ENCODE peak calls at places on chromosomes 2 and 18, in ten cellular contexts. D is nephron progenitor cell, Z is right atrium auricular region, C is fibroblast of pulmonary artery, G is lower lobe of right lung, R is astrocyte, E is fibroblast of the aortic adventitia, B is GM12864, U is coronary artery, L is H9. A is an unnamed sample.

GRCh38 chr2:152336854-152337510 is 2.0 kb downstream of the FMNL2 start:
- DNase-seq in C (peak; percentile 57), U (no peak), D (peak; percentile 25), R (peak; percentile 62), Z (peak; percentile 66), B (no peak), L (peak; percentile 40), G (no peak), E (peak; percentile 68), A (peak; percentile 48)

GRCh38 chr2:225495706-225496105 is 96.2 kb downstream of the NYAP2 start:
- DNase-seq in C (no peak), G (no peak), R (no peak), D (no peak), L (no peak), E (no peak), U (no peak), Z (no peak), B (no peak), A (no peak)

GRCh38 chr2:150080115-150080514 is 407.4 kb downstream of the RND3 start:
- DNase-seq in G (no peak), L (no peak), U (no peak), C (peak; percentile 42), D (no peak), B (no peak), Z (no peak), E (peak; percentile 27), R (peak; percentile 76), A (no peak)

GRCh38 chr2:222302178-222303018 is 3.6 kb upstream of the PAX3 start:
- DNase-seq in R (no peak), E (no peak), U (no peak), L (no peak), C (no peak), Z (peak; percentile 51), D (no peak), G (no peak), B (no peak), A (no peak)

GRCh38 chr2:206515580-206515979 is 72.2 kb downstream of the ADAM23 start:
- DNase-seq in E (no peak), D (no peak), Z (no peak), R (no peak), G (no peak), C (peak; percentile 3), B (no peak), U (no peak), L (no peak), A (no peak)

GRCh38 chr2:236550701-236551465 is 18.7 kb upstream of the ACKR3 start:
- DNase-seq in D (no peak), C (no peak), U (no peak), R (no peak), B (no peak), G (no peak), L (no peak), Z (no peak), E (no peak), A (no peak)

GRCh38 chr2:39663187-39663930 is 2.4 kb upstream of the TMEM178A start:
- DNase-seq in D (no peak), L (no peak), B (no peak), R (peak; percentile 33), U (no peak), Z (no peak), G (no peak), E (peak; percentile 20), C (no peak), A (no peak)

GRCh38 chr2:98569197-98569793 is 39.0 kb downstream of the COA5 start:
- DNase-seq in Z (no peak), U (no peak), D (peak; percentile 74), G (peak; percentile 65), E (peak; percentile 6), R (no peak), L (peak; percentile 70), C (peak; percentile 26), B (no peak), A (peak; percentile 83)

GRCh38 chr2:134127496-134127895 is 126.4 kb upstream of the MGAT5 start:
- DNase-seq in L (no peak), B (peak; percentile 34), G (no peak), U (no peak), C (no peak), Z (no peak), R (no peak), E (no peak), D (no peak), A (no peak)

GRCh38 chr18:32446780-32447179 is 23.9 kb downstream of the GAREM1 start:
- DNase-seq in L (no peak), G (no peak), C (no peak), R (no peak), U (no peak), D (no peak), E (no peak), Z (no peak), B (no peak), A (no peak)

GRCh38 chr18:55763298-55763697 is 175.3 kb upstream of the TCF4 start:
- DNase-seq in C (no peak), L (no peak), R (peak; percentile 87), U (no peak), E (peak; percentile 23), Z (no peak), G (no peak), D (no peak), B (no peak), A (no peak)

GRCh38 chr2:54613794-54614257 is 109.6 kb upstream of the EML6 start:
- DNase-seq in E (peak; percentile 57), L (no peak), G (no peak), C (peak; percentile 62), Z (no peak), R (peak; percentile 83), D (no peak), B (no peak), U (no peak), A (no peak)

GRCh38 chr2:3447789-3448317 is 68.4 kb downstream of the TRAPPC12 start:
- DNase-seq in Z (no peak), B (no peak), D (no peak), U (no peak), C (no peak), G (no peak), R (no peak), L (no peak), E (no peak), A (no peak)

GRCh38 chr2:6917761-6918421 is 679 bp downstream of the RNF144A start:
- DNase-seq in R (no peak), Z (no peak), U (no peak), L (peak; percentile 47), E (no peak), B (no peak), G (peak; percentile 56), C (no peak), D (peak; percentile 38), A (peak; percentile 61)

GRCh38 chr2:229051798-229052197 is 219.3 kb downstream of the PID1 start:
- DNase-seq in R (no peak), Z (no peak), D (no peak), L (no peak), E (no peak), B (no peak), U (no peak), C (no peak), G (no peak), A (no peak)

GRCh38 chr2:120134263-120134662 is 88.9 kb downstream of the TMEM185B start:
- DNase-seq in C (peak; percentile 96), G (no peak), R (peak; percentile 99), L (peak; percentile 66), U (no peak), B (no peak), Z (no peak), D (no peak), E (peak; percentile 92), A (no peak)

GRCh38 chr2:27100036-27100435 is 13.5 kb downstream of the KHK start:
- DNase-seq in D (no peak), L (no peak), U (no peak), B (no peak), Z (no peak), E (no peak), G (no peak), R (no peak), C (no peak), A (no peak)
- TF ChIP-seq CTCF in D (no peak), L (no peak), U (no peak), B (no peak), Z (no peak), E (no peak), G (no peak), R (no peak), C (no peak), A (no peak)

DNA sequence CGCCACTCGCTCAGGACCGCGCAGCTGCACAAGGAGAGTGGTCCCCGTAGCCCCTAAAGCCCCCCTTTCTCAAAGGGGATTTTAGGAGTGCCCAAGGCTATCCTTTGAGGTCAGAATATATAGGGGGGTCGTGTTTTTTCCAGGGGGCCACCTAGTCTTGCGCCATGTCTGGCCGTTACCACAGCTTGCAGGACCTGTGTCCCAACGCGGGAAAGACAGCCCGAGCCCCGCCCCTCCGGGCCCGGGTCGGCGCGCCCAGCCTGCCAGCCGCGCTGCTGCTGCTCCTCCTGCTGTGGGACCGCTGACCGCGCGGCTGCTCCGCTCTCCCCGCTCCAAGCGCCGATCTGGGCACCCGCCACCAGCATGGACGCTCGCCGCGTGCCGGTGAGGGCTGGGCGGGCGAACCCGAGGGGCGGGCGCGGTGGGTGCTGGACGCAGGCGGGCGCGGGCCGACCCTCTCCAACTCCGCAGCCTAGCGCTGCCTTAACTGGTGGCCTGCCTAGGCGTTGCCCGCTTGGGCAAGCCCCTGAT is at the start of gene CDCA7:
- DNase-seq in Z (no peak), R (peak; percentile 34), G (peak; percentile 62), D (peak; percentile 88), E (peak; percentile 38), C (peak; percentile 60), U (no peak), B (no peak), L (peak; percentile 82), A (peak; percentile 84)
- TF ChIP-seq CTCF in Z (no peak), R (no peak), G (no peak), D (no peak), E (no peak), C (no peak), U (no peak), B (no peak), L (no peak), A (no peak)

GRCh38 chr2:33673937-33674336 is 74.8 kb upstream of the FAM98A start:
- DNase-seq in D (no peak), B (no peak), R (peak; percentile 9), C (peak; percentile 24), U (no peak), Z (no peak), E (peak; percentile 22), L (no peak), G (no peak), A (no peak)
- TF ChIP-seq CTCF in D (peak; percentile 45), B (peak; percentile 26), R (peak; percentile 25), C (peak; percentile 18), U (no peak), Z (no peak), E (peak; percentile 28), L (peak; percentile 57), G (peak; percentile 38), A (no peak)

DNA sequence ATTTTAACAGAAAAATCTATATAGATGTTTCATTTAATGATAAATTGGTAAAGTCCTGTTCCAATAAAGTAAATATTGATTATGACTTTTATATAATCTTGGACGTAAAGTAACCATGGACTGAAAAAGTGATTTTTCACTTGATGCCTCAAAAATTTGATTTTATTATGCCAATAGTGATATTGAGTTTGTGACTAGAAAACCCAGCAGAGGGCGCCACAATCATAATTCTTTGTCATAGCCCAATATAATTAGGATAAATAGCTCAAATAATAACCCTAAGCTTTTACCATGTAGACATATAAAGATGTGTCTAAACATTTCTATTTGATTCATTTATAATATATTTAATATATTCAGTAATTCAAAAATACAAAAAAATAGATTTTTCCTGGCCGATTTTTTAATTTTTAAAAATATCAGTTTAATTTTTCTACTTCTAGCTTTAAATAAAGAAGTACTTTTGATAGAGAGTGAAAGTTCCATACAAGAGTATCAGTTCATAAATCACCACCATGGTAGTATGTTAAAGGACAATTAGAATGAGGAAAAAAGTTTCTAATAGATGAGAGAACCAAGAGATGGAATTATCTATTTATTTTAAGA is 30.7 kb downstream of the CAMKMT start:
- DNase-seq in E (peak; percentile 63), D (peak; percentile 64), C (peak; percentile 56), G (no peak), L (no peak), R (no peak), U (no peak), Z (no peak), B (no peak), A (peak; percentile 50)
- TF ChIP-seq CTCF in E (peak; percentile 64), D (peak; percentile 55), C (peak; percentile 64), G (peak; percentile 61), L (peak; percentile 89), R (peak; percentile 56), U (peak; percentile 29), Z (peak; percentile 36), B (peak; percentile 44), A (peak; percentile 80)

A was measured in glutamatergic neuron.